ENCODE peak calls at places on chromosomes 6 and 20, in ten cellular contexts. Y is GM04504; K is HuH-7; L is C1 segment of cervical spinal cord; C is DMS153; V is B cell; G is activated CD4-positive, alpha-beta T cell treated with anti-CD3 and anti-CD28 coated beads, Interleukin-2, amount 50 U/mL, for 1 hour; X is NCI-H2171; D is non-pigmented ciliary epithelial cell; S is NCI-H69. F is an unnamed sample.

GRCh38 chr6:65760285-65760684 is 53.3 kb upstream of the EYS start:
- DNase-seq in K (no peak), C (no peak), L (no peak), G (no peak), Y (no peak), V (no peak), S (peak; percentile 40), X (no peak), D (peak; percentile 26), F (no peak)

GRCh38 chr6:15456422-15456821 is 206.4 kb downstream of the DTNBP1 start:
- DNase-seq in V (no peak), D (no peak), G (no peak), K (no peak), C (no peak), L (no peak), Y (no peak), S (peak; percentile 40), X (peak; percentile 39), F (no peak)

GRCh38 chr6:26284537-26285142 is 80.4 kb upstream of the BTN3A2 start:
- DNase-seq in D (no peak), G (peak; percentile 61), K (no peak), Y (no peak), S (peak; percentile 89), V (peak; percentile 63), X (peak; percentile 66), C (peak; percentile 29), L (peak; percentile 19), F (no peak)

GRCh38 chr6:1184318-1184717 is 127.6 kb upstream of the FOXQ1 start:
- DNase-seq in D (no peak), X (no peak), Y (no peak), G (no peak), K (no peak), L (no peak), C (no peak), S (no peak), V (no peak), F (no peak)

GRCh38 chr20:25227317-25227831 is 20.5 kb upstream of the PYGB start:
- DNase-seq in L (no peak), K (no peak), S (no peak), G (no peak), C (no peak), V (no peak), D (peak; percentile 37), X (no peak), Y (peak; percentile 62), F (no peak)

GRCh38 chr6:160973856-160974255 is 17.7 kb upstream of the MAP3K4 start:
- DNase-seq in X (no peak), D (no peak), L (no peak), S (no peak), K (no peak), C (no peak), Y (peak; percentile 43), V (no peak), G (no peak), F (no peak)

GRCh38 chr6:116562614-116563013 is 8.7 kb upstream of the RWDD1 start:
- DNase-seq in X (no peak), S (no peak), K (no peak), D (no peak), Y (no peak), V (no peak), G (no peak), C (no peak), L (no peak), F (no peak)

GRCh38 chr6:38241200-38241599 is 398.5 kb downstream of the BTBD9 start:
- DNase-seq in L (no peak), G (no peak), D (no peak), K (no peak), S (no peak), Y (no peak), C (no peak), V (no peak), X (no peak), F (no peak)

GRCh38 chr6:152457949-152458624 is 179.1 kb downstream of the SYNE1 start:
- DNase-seq in D (no peak), K (no peak), V (no peak), Y (no peak), L (no peak), S (no peak), C (no peak), X (no peak), G (no peak), F (no peak)

GRCh38 chr6:106027316-106027715 is 58.8 kb upstream of the PRDM1 start:
- DNase-seq in K (no peak), S (no peak), D (no peak), V (no peak), Y (no peak), L (no peak), G (no peak), X (no peak), C (no peak), F (no peak)